ENCODE peak calls at places on chromosomes 16 and 17, in four cellular contexts. Z is pancreas, K is A549, M is tibial artery. L is an unnamed sample.

GRCh38 chr17:62865586-62865985 is 57.5 kb upstream of the MARCHF10 start:
- DNase-seq in K (no peak), Z (no peak), M (no peak), L (no peak)

GRCh38 chr16:51637744-51638100 is 486.7 kb upstream of the SALL1 start:
- DNase-seq in Z (no peak), K (no peak), M (no peak), L (no peak)

GRCh38 chr17:39996162-39996561 is 15.6 kb downstream of the PSMD3 start:
- DNase-seq in K (no peak), M (no peak), Z (no peak), L (no peak)

GRCh38 chr16:12390644-12391043 is 413.0 kb downstream of the CPPED1 start:
- DNase-seq in Z (no peak), K (no peak), M (no peak), L (no peak)

GRCh38 chr17:46169913-46170312 is 23.3 kb downstream of the KANSL1 start:
- DNase-seq in Z (no peak), M (no peak), K (no peak), L (no peak)

GRCh38 chr17:35766903-35767510 is 6.3 kb downstream of the C17orf50 start:
- DNase-seq in M (no peak), K (peak), Z (no peak), L (no peak)

GRCh38 chr16:84973226-84973625 is 38.1 kb downstream of the ZDHHC7 start:
- DNase-seq in M (no peak), K (no peak), Z (no peak), L (no peak)

GRCh38 chr17:57540596-57540995 is 204.5 kb downstream of the CCDC182 start:
- DNase-seq in Z (no peak), M (no peak), K (no peak), L (no peak)

GRCh38 chr17:58968662-58969061 is 138.0 kb downstream of the TRIM37 start:
- DNase-seq in M (no peak), K (no peak), Z (no peak), L (no peak)

GRCh38 chr17:43952724-43953666 is 745 bp downstream of the PYY start:
- DNase-seq in Z (no peak), K (no peak), M (no peak), L (no peak)

GRCh38 chr16:13305019-13305755 is 403.8 kb downstream of the SHISA9 start:
- DNase-seq in Z (no peak), K (no peak), M (no peak), L (no peak)

GRCh38 chr17:1532836-1533602 is 16.6 kb upstream of the INPP5K start:
- DNase-seq in K (no peak), M (no peak), Z (no peak), L (no peak)
- TF ChIP-seq CTCF in K (peak), M (no peak), Z (no peak), L (no peak)

GRCh38 chr16:8851761-8852403 is 16.9 kb downstream of the CARHSP1 start:
- DNase-seq in K (no peak), M (no peak), Z (no peak), L (peak)
- H3K27ac ChIP-seq in K (no peak), M (no peak), Z (no peak), L (no peak)

DNA sequence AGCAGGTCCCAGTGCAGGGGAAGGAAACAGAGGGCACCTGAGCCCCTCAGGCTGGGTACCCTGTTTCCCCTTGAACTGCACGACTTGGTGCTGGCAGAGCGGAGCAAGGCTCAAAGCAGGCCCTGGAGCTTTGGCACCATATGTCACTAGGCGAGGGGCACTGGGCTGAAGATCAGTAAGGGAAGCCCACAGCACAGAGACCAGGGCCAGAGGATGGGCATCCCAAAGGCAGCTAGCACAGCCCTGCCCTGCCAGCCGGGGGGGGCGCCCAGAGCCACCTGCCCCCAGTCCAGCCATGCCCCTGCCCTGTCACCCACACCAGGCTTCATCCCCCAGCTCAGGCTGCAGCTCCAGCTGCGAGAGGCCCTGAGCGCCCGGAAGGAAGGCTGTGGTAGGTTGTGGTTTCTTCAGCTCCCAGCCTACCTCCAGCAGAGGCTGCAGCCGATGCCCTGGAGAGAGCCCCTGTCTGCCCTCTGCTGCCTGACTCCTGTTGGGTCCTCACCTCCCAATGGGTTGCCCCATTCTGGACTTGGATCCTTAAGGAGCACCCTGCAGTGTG is 10.9 kb downstream of the NHERF1 start:
- DNase-seq in K (no peak), Z (no peak), M (no peak), L (no peak)
- TF ChIP-seq CTCF in K (no peak), Z (no peak), M (no peak), L (no peak)

DNA sequence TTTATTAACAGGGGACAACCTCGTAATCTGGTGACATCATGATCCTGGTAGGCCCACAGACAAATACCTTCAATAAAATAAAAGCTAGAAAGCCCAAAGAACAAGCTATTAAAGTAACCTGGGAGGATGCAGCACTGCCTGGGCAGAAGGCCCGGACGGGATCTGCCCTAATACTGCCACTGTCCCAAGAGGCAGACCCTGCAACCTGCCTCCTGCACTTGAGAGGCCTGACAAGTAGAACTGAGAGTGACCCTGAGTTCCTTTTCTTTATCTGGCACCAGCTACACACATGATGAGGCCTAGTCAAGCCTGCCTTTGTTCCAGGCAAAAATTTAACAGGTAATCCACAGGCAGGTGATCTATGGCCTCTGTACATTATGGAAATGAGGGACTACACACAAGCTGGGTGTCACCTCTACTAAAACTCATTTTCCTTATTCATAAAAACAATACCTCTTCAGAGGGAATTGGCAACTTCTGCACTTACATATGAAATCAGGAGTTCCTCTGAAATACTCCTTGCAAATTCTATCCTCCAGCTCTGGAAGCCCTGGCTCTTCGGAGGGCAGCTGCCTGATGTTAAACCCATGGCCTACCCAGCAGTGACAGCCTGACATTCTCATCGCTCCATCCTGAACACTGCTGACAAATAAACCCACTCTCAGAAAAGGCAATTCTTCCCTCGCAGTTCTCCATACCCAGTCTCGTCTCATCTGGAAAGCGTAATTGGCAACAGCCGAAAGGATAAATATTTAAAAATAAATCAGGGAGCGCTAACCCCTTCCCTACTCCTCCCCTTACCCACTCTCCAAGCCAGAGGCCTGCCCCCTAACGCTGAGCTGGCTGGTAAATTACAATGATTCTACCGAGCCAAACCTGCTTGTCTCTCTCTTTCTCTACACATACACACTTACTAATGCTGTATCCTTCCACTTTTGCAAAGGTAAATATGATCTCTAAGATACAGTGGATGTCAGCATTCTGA is 2.5 kb upstream of the ZFHX3 start:
- DNase-seq in Z (no peak), M (peak), K (no peak), L (no peak)
- H3K27ac ChIP-seq in Z (peak), M (peak), K (peak), L (peak)